ENCODE peak calls at places on chromosomes 16 and 17, in nine cellular contexts. One of them, this sample, is unnamed.

GRCh38 chr16:82011199-82011641 is at the start of gene SDR42E1:
- DNase-seq in cardiac fibroblast: no peak
- DNase-seq in HepG2: no peak
- DNase-seq in CD4-positive, alpha-beta T cell: peak; percentile 40
- DNase-seq in body of pancreas: peak; percentile 85
- DNase-seq in upper lobe of left lung: peak; percentile 74
- DNase-seq in MCF 10A: peak; percentile 64
- DNase-seq in GM12865: peak; percentile 86
- DNase-seq in mesothelial cell of epicardium: no peak
- DNase-seq in this sample: peak; percentile 46

GRCh38 chr16:27703545-27703944 is 153.6 kb downstream of the KATNIP start:
- DNase-seq in cardiac fibroblast: peak; percentile 63
- DNase-seq in HepG2: no peak
- DNase-seq in CD4-positive, alpha-beta T cell: no peak
- DNase-seq in body of pancreas: no peak
- DNase-seq in upper lobe of left lung: peak; percentile 8
- DNase-seq in MCF 10A: no peak
- DNase-seq in GM12865: no peak
- DNase-seq in mesothelial cell of epicardium: no peak
- DNase-seq in this sample: no peak

GRCh38 chr16:23362460-23363317 is 60.6 kb downstream of the SCNN1B start:
- DNase-seq in cardiac fibroblast: no peak
- DNase-seq in HepG2: no peak
- DNase-seq in CD4-positive, alpha-beta T cell: no peak
- DNase-seq in body of pancreas: peak; percentile 83
- DNase-seq in upper lobe of left lung: peak; percentile 96
- DNase-seq in MCF 10A: peak; percentile 95
- DNase-seq in GM12865: no peak
- DNase-seq in mesothelial cell of epicardium: no peak
- DNase-seq in this sample: no peak

GRCh38 chr17:14428640-14429029 is 127.8 kb downstream of the HS3ST3B1 start:
- DNase-seq in cardiac fibroblast: no peak
- DNase-seq in HepG2: no peak
- DNase-seq in CD4-positive, alpha-beta T cell: no peak
- DNase-seq in body of pancreas: no peak
- DNase-seq in upper lobe of left lung: no peak
- DNase-seq in MCF 10A: no peak
- DNase-seq in GM12865: no peak
- DNase-seq in mesothelial cell of epicardium: no peak
- DNase-seq in this sample: no peak

GRCh38 chr17:40557531-40558299 is 7.6 kb downstream of the CCR7 start:
- DNase-seq in cardiac fibroblast: peak; percentile 77
- DNase-seq in HepG2: no peak
- DNase-seq in CD4-positive, alpha-beta T cell: no peak
- DNase-seq in body of pancreas: peak; percentile 11
- DNase-seq in upper lobe of left lung: no peak
- DNase-seq in MCF 10A: no peak
- DNase-seq in GM12865: peak; percentile 3
- DNase-seq in mesothelial cell of epicardium: peak; percentile 12
- DNase-seq in this sample: peak; percentile 14

GRCh38 chr17:16527298-16527697 is 35.3 kb upstream of the LRRC75A start:
- DNase-seq in cardiac fibroblast: no peak
- DNase-seq in HepG2: no peak
- DNase-seq in CD4-positive, alpha-beta T cell: no peak
- DNase-seq in body of pancreas: no peak
- DNase-seq in upper lobe of left lung: no peak
- DNase-seq in MCF 10A: no peak
- DNase-seq in GM12865: no peak
- DNase-seq in mesothelial cell of epicardium: no peak
- DNase-seq in this sample: no peak

GRCh38 chr17:75487351-75488070 is 27.8 kb downstream of the CASKIN2 start:
- DNase-seq in cardiac fibroblast: peak; percentile 30
- DNase-seq in HepG2: no peak
- DNase-seq in CD4-positive, alpha-beta T cell: peak; percentile 34
- DNase-seq in body of pancreas: peak; percentile 19
- DNase-seq in upper lobe of left lung: peak; percentile 64
- DNase-seq in MCF 10A: no peak
- DNase-seq in GM12865: peak; percentile 61
- DNase-seq in mesothelial cell of epicardium: no peak
- DNase-seq in this sample: peak; percentile 36

GRCh38 chr16:82583415-82583814 is 43.4 kb upstream of the CDH13 start:
- DNase-seq in cardiac fibroblast: no peak
- DNase-seq in HepG2: no peak
- DNase-seq in CD4-positive, alpha-beta T cell: no peak
- DNase-seq in body of pancreas: no peak
- DNase-seq in upper lobe of left lung: no peak
- DNase-seq in MCF 10A: peak; percentile 1
- DNase-seq in GM12865: no peak
- DNase-seq in mesothelial cell of epicardium: no peak
- DNase-seq in this sample: no peak

GRCh38 chr16:25108054-25108453 is 3.5 kb upstream of the LCMT1 start:
- DNase-seq in cardiac fibroblast: no peak
- DNase-seq in HepG2: peak; percentile 59
- DNase-seq in CD4-positive, alpha-beta T cell: peak; percentile 38
- DNase-seq in body of pancreas: no peak
- DNase-seq in upper lobe of left lung: no peak
- DNase-seq in MCF 10A: peak; percentile 13
- DNase-seq in GM12865: peak; percentile 67
- DNase-seq in mesothelial cell of epicardium: no peak
- DNase-seq in this sample: no peak

GRCh38 chr17:607341-608060 is 107.1 kb downstream of the VPS53 start:
- DNase-seq in cardiac fibroblast: no peak
- DNase-seq in HepG2: no peak
- DNase-seq in CD4-positive, alpha-beta T cell: no peak
- DNase-seq in body of pancreas: no peak
- DNase-seq in upper lobe of left lung: no peak
- DNase-seq in MCF 10A: no peak
- DNase-seq in GM12865: no peak
- DNase-seq in mesothelial cell of epicardium: no peak
- DNase-seq in this sample: no peak

GRCh38 chr17:66751771-66752170 is 83.1 kb upstream of the CACNG5 start:
- DNase-seq in cardiac fibroblast: no peak
- DNase-seq in HepG2: no peak
- DNase-seq in CD4-positive, alpha-beta T cell: no peak
- DNase-seq in body of pancreas: no peak
- DNase-seq in upper lobe of left lung: no peak
- DNase-seq in MCF 10A: no peak
- DNase-seq in GM12865: no peak
- DNase-seq in mesothelial cell of epicardium: no peak
- DNase-seq in this sample: no peak

GRCh38 chr17:8830141-8830540 is 31.0 kb upstream of the MFSD6L start:
- DNase-seq in cardiac fibroblast: no peak
- DNase-seq in HepG2: no peak
- DNase-seq in CD4-positive, alpha-beta T cell: no peak
- DNase-seq in body of pancreas: no peak
- DNase-seq in upper lobe of left lung: no peak
- DNase-seq in MCF 10A: no peak
- DNase-seq in GM12865: no peak
- DNase-seq in mesothelial cell of epicardium: no peak
- DNase-seq in this sample: no peak

DNA sequence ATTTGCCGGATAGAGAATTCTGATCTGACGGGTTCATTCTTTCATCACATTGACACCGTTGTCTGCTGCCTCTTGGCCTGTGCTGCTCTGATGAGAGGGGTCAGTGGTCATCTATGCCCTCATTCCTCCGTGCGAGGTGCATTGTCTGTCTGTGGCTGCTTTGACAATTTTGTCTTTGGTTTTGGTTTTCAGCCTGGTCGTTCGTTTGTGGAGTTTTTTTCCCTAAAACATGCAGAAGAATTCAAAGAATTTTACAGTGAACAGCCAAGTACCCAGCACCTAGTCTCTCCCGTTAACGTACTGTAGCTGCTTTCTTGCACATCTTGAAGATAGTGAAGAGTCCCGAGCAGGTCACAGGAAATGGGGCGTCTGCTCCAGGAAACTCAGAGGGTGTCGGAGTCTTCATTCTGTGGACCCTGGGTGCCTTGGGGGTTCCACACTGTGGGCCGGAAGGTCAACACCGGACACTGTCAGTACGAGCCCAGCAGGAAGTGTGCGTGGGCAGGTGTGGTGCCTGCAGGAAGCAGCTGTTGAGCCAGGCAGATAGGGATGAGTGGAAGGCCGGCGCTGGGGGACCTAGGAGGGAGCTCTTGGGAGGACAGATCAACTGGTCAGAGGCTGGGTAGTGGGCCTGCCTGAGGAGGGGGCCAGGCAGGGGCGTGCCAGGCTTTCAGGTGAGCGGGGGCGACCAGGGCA is 28.2 kb downstream of the CRAMP1 start:
- DNase-seq in cardiac fibroblast: no peak
- DNase-seq in HepG2: no peak
- DNase-seq in CD4-positive, alpha-beta T cell: no peak
- DNase-seq in body of pancreas: no peak
- DNase-seq in upper lobe of left lung: no peak
- DNase-seq in MCF 10A: no peak
- DNase-seq in GM12865: no peak
- DNase-seq in mesothelial cell of epicardium: no peak
- DNase-seq in this sample: no peak
- TF ChIP-seq CTCF in cardiac fibroblast: no peak
- TF ChIP-seq CTCF in HepG2: no peak
- TF ChIP-seq CTCF in CD4-positive, alpha-beta T cell: no peak
- TF ChIP-seq CTCF in body of pancreas: no peak
- TF ChIP-seq CTCF in upper lobe of left lung: no peak
- TF ChIP-seq CTCF in MCF 10A: no peak
- TF ChIP-seq CTCF in GM12865: no peak
- TF ChIP-seq CTCF in mesothelial cell of epicardium: no peak
- TF ChIP-seq CTCF in this sample: no peak

GRCh38 chr17:56596741-56597494 is 3.4 kb downstream of the NOG start:
- DNase-seq in cardiac fibroblast: no peak
- DNase-seq in HepG2: no peak
- DNase-seq in CD4-positive, alpha-beta T cell: peak; percentile 21
- DNase-seq in body of pancreas: no peak
- DNase-seq in upper lobe of left lung: no peak
- DNase-seq in MCF 10A: no peak
- DNase-seq in GM12865: no peak
- DNase-seq in mesothelial cell of epicardium: peak; percentile 31
- DNase-seq in this sample: no peak

GRCh38 chr17:56593741-56594527 is 435 bp downstream of the NOG start:
- DNase-seq in cardiac fibroblast: peak; percentile 63
- DNase-seq in HepG2: peak; percentile 13
- DNase-seq in CD4-positive, alpha-beta T cell: peak; percentile 34
- DNase-seq in body of pancreas: peak; percentile 55
- DNase-seq in upper lobe of left lung: peak; percentile 50
- DNase-seq in MCF 10A: peak; percentile 68
- DNase-seq in GM12865: peak; percentile 22
- DNase-seq in mesothelial cell of epicardium: peak; percentile 50
- DNase-seq in this sample: peak; percentile 40

GRCh38 chr17:56595831-56596740 is 2.6 kb downstream of the NOG start:
- DNase-seq in cardiac fibroblast: no peak
- DNase-seq in HepG2: no peak
- DNase-seq in CD4-positive, alpha-beta T cell: peak; percentile 26
- DNase-seq in body of pancreas: no peak
- DNase-seq in upper lobe of left lung: no peak
- DNase-seq in MCF 10A: peak; percentile 3
- DNase-seq in GM12865: no peak
- DNase-seq in mesothelial cell of epicardium: no peak
- DNase-seq in this sample: no peak

GRCh38 chr17:56593073-56593740 is at the start of gene NOG:
- DNase-seq in cardiac fibroblast: peak; percentile 15
- DNase-seq in HepG2: no peak
- DNase-seq in CD4-positive, alpha-beta T cell: peak; percentile 54
- DNase-seq in body of pancreas: peak; percentile 32
- DNase-seq in upper lobe of left lung: peak; percentile 38
- DNase-seq in MCF 10A: peak; percentile 52
- DNase-seq in GM12865: no peak
- DNase-seq in mesothelial cell of epicardium: peak; percentile 56
- DNase-seq in this sample: peak; percentile 25

GRCh38 chr17:56594528-56595418 is 1.3 kb downstream of the NOG start:
- DNase-seq in cardiac fibroblast: no peak
- DNase-seq in HepG2: no peak
- DNase-seq in CD4-positive, alpha-beta T cell: peak; percentile 26
- DNase-seq in body of pancreas: no peak
- DNase-seq in upper lobe of left lung: no peak
- DNase-seq in MCF 10A: peak; percentile 30
- DNase-seq in GM12865: no peak
- DNase-seq in mesothelial cell of epicardium: no peak
- DNase-seq in this sample: peak; percentile 26
- TF ChIP-seq CTCF in cardiac fibroblast: no peak
- TF ChIP-seq CTCF in HepG2: no peak
- TF ChIP-seq CTCF in CD4-positive, alpha-beta T cell: no peak
- TF ChIP-seq CTCF in body of pancreas: no peak
- TF ChIP-seq CTCF in upper lobe of left lung: no peak
- TF ChIP-seq CTCF in MCF 10A: no peak
- TF ChIP-seq CTCF in GM12865: no peak
- TF ChIP-seq CTCF in mesothelial cell of epicardium: no peak
- TF ChIP-seq CTCF in this sample: no peak

DNA sequence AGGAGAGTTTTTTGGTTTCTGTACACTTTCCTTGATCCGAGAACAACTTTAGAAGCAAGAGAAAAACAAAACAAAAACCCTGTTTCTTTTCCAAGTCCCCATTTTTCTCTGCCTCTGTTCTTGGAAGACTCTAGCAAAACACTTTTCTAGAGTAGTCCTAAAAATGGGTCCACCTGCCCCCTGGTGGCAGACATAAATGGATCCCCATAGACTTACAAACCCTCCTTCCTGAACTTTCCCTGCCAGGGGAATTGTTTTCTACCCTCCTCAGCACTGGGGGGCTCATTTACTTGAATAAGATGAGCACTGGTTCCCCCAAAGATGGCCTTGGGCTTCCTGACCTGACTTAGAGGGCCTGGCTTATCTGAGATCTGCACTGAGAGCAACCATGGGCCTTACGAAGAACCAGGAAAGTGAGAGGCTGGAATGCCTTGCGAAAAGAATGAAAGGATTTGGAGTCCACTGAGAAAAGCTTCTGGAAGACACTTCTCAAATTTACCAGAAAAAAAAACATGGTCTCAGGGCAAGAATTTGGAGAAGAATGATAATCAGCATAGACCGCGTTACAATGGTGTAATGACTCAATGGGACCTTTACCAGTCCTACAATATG is 48.0 kb upstream of the CDYL2 start:
- DNase-seq in cardiac fibroblast: peak; percentile 24
- DNase-seq in HepG2: peak; percentile 31
- DNase-seq in CD4-positive, alpha-beta T cell: no peak
- DNase-seq in body of pancreas: no peak
- DNase-seq in upper lobe of left lung: no peak
- DNase-seq in MCF 10A: peak; percentile 38
- DNase-seq in GM12865: peak; percentile 65
- DNase-seq in mesothelial cell of epicardium: no peak
- DNase-seq in this sample: no peak
- TF ChIP-seq CTCF in cardiac fibroblast: peak; percentile 59
- TF ChIP-seq CTCF in HepG2: peak; percentile 45
- TF ChIP-seq CTCF in CD4-positive, alpha-beta T cell: peak; percentile 39
- TF ChIP-seq CTCF in body of pancreas: no peak
- TF ChIP-seq CTCF in upper lobe of left lung: no peak
- TF ChIP-seq CTCF in MCF 10A: peak; percentile 31
- TF ChIP-seq CTCF in GM12865: peak; percentile 57
- TF ChIP-seq CTCF in mesothelial cell of epicardium: peak; percentile 62
- TF ChIP-seq CTCF in this sample: no peak

DNA sequence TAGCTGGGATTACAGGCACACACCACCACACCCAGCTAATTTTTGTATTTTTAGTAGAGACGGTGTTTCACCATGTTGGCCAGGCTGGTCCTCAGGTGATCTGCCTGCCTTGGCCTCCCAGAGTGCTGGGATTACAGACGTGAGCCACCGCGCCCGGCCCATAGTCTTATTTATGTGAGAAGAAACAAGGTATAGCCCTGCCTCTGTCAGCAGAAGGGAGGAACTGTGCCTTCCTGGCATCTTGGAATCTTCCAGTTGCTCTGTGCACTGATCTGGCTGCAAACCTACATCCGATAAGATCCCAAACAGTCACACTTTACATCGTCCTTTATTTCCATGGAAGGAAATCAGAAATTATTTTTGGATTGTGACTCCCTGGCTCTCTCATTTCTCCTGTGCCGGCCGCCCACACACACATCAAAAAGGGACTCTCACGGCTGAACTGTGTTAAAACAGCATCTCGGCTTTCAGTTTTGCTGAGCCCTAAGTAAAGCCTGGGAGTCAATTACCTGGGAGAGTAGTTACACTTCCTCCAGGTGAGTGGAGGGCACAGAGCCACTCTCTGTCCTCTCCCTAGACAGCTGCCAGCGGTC is 23.3 kb downstream of the WIPI1 start:
- DNase-seq in cardiac fibroblast: no peak
- DNase-seq in HepG2: no peak
- DNase-seq in CD4-positive, alpha-beta T cell: no peak
- DNase-seq in body of pancreas: no peak
- DNase-seq in upper lobe of left lung: no peak
- DNase-seq in MCF 10A: no peak
- DNase-seq in GM12865: no peak
- DNase-seq in mesothelial cell of epicardium: no peak
- DNase-seq in this sample: no peak
- TF ChIP-seq CTCF in cardiac fibroblast: no peak
- TF ChIP-seq CTCF in HepG2: no peak
- TF ChIP-seq CTCF in CD4-positive, alpha-beta T cell: no peak
- TF ChIP-seq CTCF in body of pancreas: no peak
- TF ChIP-seq CTCF in upper lobe of left lung: no peak
- TF ChIP-seq CTCF in MCF 10A: no peak
- TF ChIP-seq CTCF in GM12865: no peak
- TF ChIP-seq CTCF in mesothelial cell of epicardium: no peak
- TF ChIP-seq CTCF in this sample: no peak